ENCODE peak calls at places on chromosomes 6 and 20, in ten cellular contexts. C, B, S, D, X, V, N, O, U and F are unnamed samples.

GRCh38 chr6:29354980-29355379 is 13.7 kb downstream of the OR5V1 start:
- DNase-seq in C (no peak), B (no peak), S (no peak), D (no peak), X (no peak), V (no peak), N (no peak), O (no peak), U (no peak), F (no peak)

GRCh38 chr6:16476861-16477260 is 238.5 kb downstream of the GMPR start:
- DNase-seq in C (no peak), B (no peak), S (no peak), D (no peak), X (no peak), V (no peak), N (no peak), O (no peak), U (no peak), F (no peak)

GRCh38 chr6:106527979-106528378 is 101.3 kb downstream of the RTN4IP1 start:
- DNase-seq in C (peak), B (no peak), S (no peak), D (peak), X (peak), V (no peak), N (no peak), O (no peak), U (no peak), F (no peak)

GRCh38 chr20:1392443-1392692 is 486 bp downstream of the FKBP1A start:
- DNase-seq in C (no peak), B (no peak), S (no peak), D (no peak), X (no peak), V (no peak), N (no peak), O (no peak), U (no peak), F (no peak)

GRCh38 chr6:5337573-5337972 is 76.3 kb downstream of the FARS2 start:
- DNase-seq in C (no peak), B (no peak), S (no peak), D (peak), X (peak), V (no peak), N (no peak), O (no peak), U (no peak), F (no peak)

GRCh38 chr20:845226-845868 is 11.8 kb downstream of the FAM110A start:
- DNase-seq in C (no peak), B (no peak), S (no peak), D (no peak), X (no peak), V (no peak), N (no peak), O (peak), U (no peak), F (no peak)

GRCh38 chr6:132715204-132715603 is 1.3 kb upstream of the VNN1 start:
- DNase-seq in C (peak), B (no peak), S (peak), D (peak), X (peak), V (peak), N (no peak), O (no peak), U (no peak), F (no peak)

GRCh38 chr6:101396552-101397173 is 3.2 kb downstream of the GRIK2 start:
- DNase-seq in C (peak), B (peak), S (no peak), D (peak), X (peak), V (peak), N (no peak), O (no peak), U (no peak), F (no peak)

GRCh38 chr6:90849686-90850085 is 262.8 kb upstream of the MAP3K7 start:
- DNase-seq in C (no peak), B (no peak), S (no peak), D (no peak), X (no peak), V (no peak), N (no peak), O (no peak), U (no peak), F (no peak)

GRCh38 chr20:5080384-5080877 is 39.3 kb downstream of the PCNA start:
- DNase-seq in C (peak), B (peak), S (no peak), D (peak), X (peak), V (no peak), N (no peak), O (no peak), U (no peak), F (peak)

GRCh38 chr20:2756056-2756611 is 44.3 kb downstream of the CPXM1 start:
- DNase-seq in C (peak), B (no peak), S (no peak), D (peak), X (peak), V (peak), N (no peak), O (no peak), U (no peak), F (no peak)

GRCh38 chr20:50221501-50222323 is 31.1 kb downstream of the CEBPB start:
- DNase-seq in C (no peak), B (no peak), S (no peak), D (peak), X (peak), V (peak), N (no peak), O (no peak), U (no peak), F (no peak)

GRCh38 chr6:4670824-4671409 is 105.3 kb upstream of the CDYL start:
- DNase-seq in C (no peak), B (no peak), S (no peak), D (no peak), X (no peak), V (no peak), N (no peak), O (no peak), U (no peak), F (no peak)

GRCh38 chr6:21507811-21508210 is 85.7 kb upstream of the SOX4 start:
- DNase-seq in C (no peak), B (no peak), S (no peak), D (no peak), X (peak), V (no peak), N (no peak), O (no peak), U (no peak), F (no peak)

GRCh38 chr6:42471116-42471515 is 19.4 kb upstream of the TRERF1 start:
- DNase-seq in C (no peak), B (no peak), S (no peak), D (no peak), X (no peak), V (no peak), N (no peak), O (no peak), U (no peak), F (no peak)

GRCh38 chr6:71403422-71404134 is 115.0 kb downstream of the OGFRL1 start:
- DNase-seq in C (no peak), B (no peak), S (no peak), D (peak), X (peak), V (no peak), N (no peak), O (no peak), U (no peak), F (no peak)
- H3K27ac ChIP-seq in C (peak), B (no peak), S (peak), D (peak), X (peak), V (no peak), N (peak), O (no peak), U (no peak), F (peak)

GRCh38 chr6:136718486-136718885 is 73.8 kb downstream of the MAP3K5 start:
- DNase-seq in C (no peak), B (no peak), S (no peak), D (no peak), X (no peak), V (no peak), N (no peak), O (no peak), U (no peak), F (no peak)

GRCh38 chr6:136721467-136721866 is 70.8 kb downstream of the MAP3K5 start:
- DNase-seq in C (no peak), B (no peak), S (no peak), D (no peak), X (no peak), V (no peak), N (no peak), O (no peak), U (no peak), F (no peak)

GRCh38 chr6:136720045-136720760 is 72.1 kb downstream of the MAP3K5 start:
- DNase-seq in C (no peak), B (no peak), S (no peak), D (no peak), X (no peak), V (no peak), N (no peak), O (no peak), U (no peak), F (no peak)

GRCh38 chr6:136719280-136720044 is 72.8 kb downstream of the MAP3K5 start:
- DNase-seq in C (no peak), B (peak), S (no peak), D (no peak), X (no peak), V (no peak), N (no peak), O (no peak), U (no peak), F (no peak)

GRCh38 chr6:136717297-136717990 is 74.8 kb downstream of the MAP3K5 start:
- DNase-seq in C (no peak), B (peak), S (no peak), D (peak), X (peak), V (no peak), N (no peak), O (no peak), U (no peak), F (no peak)
- H3K4me3 ChIP-seq in C (no peak), B (peak), S (peak), D (no peak), X (no peak), V (no peak), N (no peak), O (no peak), U (no peak), F (no peak)

GRCh38 chr6:11918739-11919605 is 93.1 kb upstream of the HIVEP1 start:
- DNase-seq in C (no peak), B (no peak), S (no peak), D (no peak), X (no peak), V (no peak), N (no peak), O (no peak), U (no peak), F (no peak)
- H3K27ac ChIP-seq in C (no peak), B (no peak), S (no peak), D (peak), X (no peak), V (no peak), N (no peak), O (peak), U (no peak), F (peak)

DNA sequence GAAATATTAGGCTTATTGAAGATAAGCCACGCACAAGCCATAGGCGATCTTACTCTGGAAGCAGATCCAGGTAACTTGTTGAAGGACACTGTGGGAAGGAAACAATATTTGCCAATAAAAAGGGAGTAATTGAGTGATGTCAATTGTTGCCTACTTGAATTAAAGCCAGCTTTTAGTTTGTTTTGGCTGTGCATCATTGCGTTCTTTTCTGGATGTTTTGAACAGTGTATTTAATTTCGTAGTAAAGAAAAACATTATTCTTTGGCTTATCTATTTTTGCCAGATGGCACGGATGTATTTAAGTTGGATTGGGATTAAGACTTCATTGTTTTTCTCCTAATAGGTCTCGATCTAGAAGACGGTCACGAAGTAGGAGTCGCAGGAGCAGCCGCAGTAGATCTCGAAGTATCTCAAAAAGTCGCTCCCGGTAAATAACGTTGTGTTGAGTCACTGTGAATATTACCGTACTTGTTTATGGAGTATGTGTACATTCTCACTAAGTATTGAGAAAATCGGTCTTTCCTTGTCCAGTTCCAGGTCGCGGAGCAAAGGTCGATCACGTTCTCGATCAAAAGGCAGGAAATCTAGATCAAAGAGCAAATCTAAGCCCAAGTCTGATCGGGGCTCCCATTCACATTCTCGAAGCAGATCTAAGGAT is 2.6 kb downstream of the SRSF6 start:
- DNase-seq in C (no peak), B (no peak), S (no peak), D (no peak), X (no peak), V (no peak), N (no peak), O (no peak), U (no peak), F (no peak)
- H3K4me3 ChIP-seq in C (no peak), B (no peak), S (no peak), D (no peak), X (no peak), V (no peak), N (no peak), O (no peak), U (no peak), F (no peak)

GRCh38 chr20:37524859-37525708 is 2.6 kb downstream of the BLCAP start:
- DNase-seq in C (no peak), B (peak), S (no peak), D (no peak), X (peak), V (no peak), N (no peak), O (no peak), U (peak), F (no peak)
- H3K27ac ChIP-seq in C (no peak), B (no peak), S (no peak), D (no peak), X (peak), V (no peak), N (peak), O (no peak), U (no peak), F (no peak)

GRCh38 chr6:138647006-138647405 is 126.6 kb upstream of the CCDC28A start:
- DNase-seq in C (no peak), B (no peak), S (no peak), D (peak), X (peak), V (no peak), N (no peak), O (no peak), U (no peak), F (no peak)
- H3K4me3 ChIP-seq in C (no peak), B (no peak), S (no peak), D (peak), X (no peak), V (no peak), N (peak), O (no peak), U (no peak), F (no peak)

DNA sequence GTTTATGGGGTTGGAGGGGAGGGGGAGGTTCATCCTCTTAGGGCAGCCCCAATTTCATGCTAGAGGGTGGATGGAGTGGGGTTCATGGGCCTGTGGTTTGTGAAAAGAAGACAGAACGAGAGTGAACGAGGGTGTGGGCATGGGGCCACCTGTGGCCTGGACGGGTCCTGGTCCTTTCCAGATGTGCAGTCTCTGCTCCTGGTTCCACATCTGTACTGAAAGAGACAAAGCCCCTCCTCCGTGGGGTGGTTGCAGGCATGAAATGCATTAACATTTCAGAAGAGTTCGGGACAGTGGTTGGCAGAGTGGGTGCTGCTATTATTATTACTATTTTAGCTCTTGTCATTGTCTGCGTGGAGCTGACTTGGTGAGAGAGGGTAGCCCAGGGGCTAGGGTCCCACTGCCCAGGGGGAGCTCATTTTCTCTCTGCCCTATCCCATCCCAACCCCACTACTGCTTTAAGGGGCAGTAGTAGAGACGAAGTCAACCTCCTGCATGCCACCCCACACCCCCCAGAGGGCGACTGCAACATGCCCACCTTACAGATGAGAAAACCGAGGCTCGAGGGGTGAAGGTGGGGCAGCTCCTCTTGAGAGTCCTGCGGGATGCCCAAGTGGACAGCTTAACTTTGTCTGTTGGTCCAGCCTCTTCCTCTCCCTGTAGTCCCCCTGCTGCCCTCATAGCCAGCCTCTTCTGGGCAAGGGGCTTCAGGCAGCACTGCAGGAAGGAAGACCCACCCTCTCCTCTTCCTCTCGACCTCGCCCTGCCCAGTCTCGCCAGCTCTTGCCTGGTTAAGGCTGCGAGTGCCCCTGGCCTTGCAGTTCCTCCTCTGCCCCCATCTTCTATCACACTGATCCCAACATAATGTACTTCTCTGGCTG is 8.4 kb downstream of the BPIFB2 start:
- DNase-seq in C (no peak), B (no peak), S (no peak), D (no peak), X (no peak), V (no peak), N (no peak), O (no peak), U (no peak), F (no peak)
- H3K27ac ChIP-seq in C (no peak), B (no peak), S (no peak), D (no peak), X (no peak), V (no peak), N (no peak), O (no peak), U (no peak), F (no peak)

DNA sequence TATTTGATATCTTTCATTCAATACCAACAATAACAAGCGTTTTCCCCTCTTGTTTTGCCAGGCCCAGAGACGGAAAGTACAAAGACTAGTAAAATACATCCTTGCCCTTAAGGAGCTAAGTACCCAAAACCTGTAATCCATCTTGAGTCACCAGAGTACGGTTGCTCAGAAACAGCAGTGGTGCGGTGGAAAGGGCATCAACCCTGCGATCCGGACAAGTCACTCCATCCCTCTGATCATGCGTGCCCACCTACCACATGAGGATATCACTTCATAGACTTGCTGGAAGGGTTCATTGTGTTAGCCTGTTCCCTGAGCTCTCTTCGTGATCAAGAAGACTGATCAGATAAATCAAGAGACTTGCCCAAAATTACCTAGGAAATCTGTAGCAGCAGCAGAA is 1.9 kb downstream of the TOMM34 start:
- DNase-seq in C (no peak), B (no peak), S (no peak), D (no peak), X (no peak), V (no peak), N (no peak), O (no peak), U (no peak), F (no peak)
- H3K4me3 ChIP-seq in C (no peak), B (no peak), S (no peak), D (peak), X (no peak), V (no peak), N (no peak), O (no peak), U (no peak), F (no peak)

GRCh38 chr6:26202201-26202611 is 115.0 kb downstream of the HFE start:
- DNase-seq in C (no peak), B (no peak), S (no peak), D (no peak), X (no peak), V (no peak), N (no peak), O (no peak), U (no peak), F (no peak)
- H3K27ac ChIP-seq in C (no peak), B (no peak), S (no peak), D (no peak), X (no peak), V (no peak), N (no peak), O (peak), U (no peak), F (no peak)